ENCODE peak calls at places on chromosome 3, in five cellular contexts. One of them, this sample, is unnamed.

GRCh38 chr3:30258426-30259392 is 347.7 kb upstream of the TGFBR2 start:
- DNase-seq in osteoblast: no peak
- DNase-seq in OCI-LY7: no peak
- DNase-seq in mammary epithelial cell: no peak
- DNase-seq in keratinocyte: no peak
- DNase-seq in this sample: no peak

GRCh38 chr3:149581681-149582349 is 76.0 kb downstream of the WWTR1 start:
- DNase-seq in osteoblast: peak; percentile 55
- DNase-seq in OCI-LY7: no peak
- DNase-seq in mammary epithelial cell: peak; percentile 98
- DNase-seq in keratinocyte: peak; percentile 57
- DNase-seq in this sample: peak; percentile 91

GRCh38 chr3:114127517-114127916 is 51.3 kb downstream of the DRD3 start:
- DNase-seq in osteoblast: no peak
- DNase-seq in OCI-LY7: no peak
- DNase-seq in mammary epithelial cell: no peak
- DNase-seq in keratinocyte: no peak
- DNase-seq in this sample: no peak

GRCh38 chr3:18443670-18444596 is 18.8 kb upstream of the SATB1 start:
- DNase-seq in osteoblast: peak; percentile 89
- DNase-seq in OCI-LY7: no peak
- DNase-seq in mammary epithelial cell: no peak
- DNase-seq in keratinocyte: no peak
- DNase-seq in this sample: no peak

GRCh38 chr3:157418104-157418503 is 18.5 kb upstream of the PTX3 start:
- DNase-seq in osteoblast: no peak
- DNase-seq in OCI-LY7: no peak
- DNase-seq in mammary epithelial cell: peak; percentile 8
- DNase-seq in keratinocyte: no peak
- DNase-seq in this sample: peak; percentile 25

GRCh38 chr3:108100906-108101305 is 10.1 kb upstream of the CD47 start:
- DNase-seq in osteoblast: peak; percentile 19
- DNase-seq in OCI-LY7: peak; percentile 90
- DNase-seq in mammary epithelial cell: no peak
- DNase-seq in keratinocyte: no peak
- DNase-seq in this sample: no peak

GRCh38 chr3:171828852-171829770 is 14.0 kb upstream of the TMEM212 start:
- DNase-seq in osteoblast: no peak
- DNase-seq in OCI-LY7: no peak
- DNase-seq in mammary epithelial cell: no peak
- DNase-seq in keratinocyte: no peak
- DNase-seq in this sample: no peak

GRCh38 chr3:107044587-107045119 is 332.6 kb upstream of the CCDC54 start:
- DNase-seq in osteoblast: no peak
- DNase-seq in OCI-LY7: no peak
- DNase-seq in mammary epithelial cell: no peak
- DNase-seq in keratinocyte: no peak
- DNase-seq in this sample: no peak

GRCh38 chr3:115148142-115148790 is 1.2 kb upstream of the ZBTB20 start:
- DNase-seq in osteoblast: peak; percentile 9
- DNase-seq in OCI-LY7: no peak
- DNase-seq in mammary epithelial cell: no peak
- DNase-seq in keratinocyte: no peak
- DNase-seq in this sample: peak; percentile 8

GRCh38 chr3:10366681-10367101 is 45.8 kb upstream of the SEC13 start:
- DNase-seq in osteoblast: peak; percentile 96
- DNase-seq in OCI-LY7: no peak
- DNase-seq in mammary epithelial cell: peak; percentile 92
- DNase-seq in keratinocyte: peak; percentile 77
- DNase-seq in this sample: peak; percentile 99

GRCh38 chr3:155377861-155378260 is 84.4 kb upstream of the STRIT1 start:
- DNase-seq in osteoblast: no peak
- DNase-seq in OCI-LY7: no peak
- DNase-seq in mammary epithelial cell: no peak
- DNase-seq in keratinocyte: no peak
- DNase-seq in this sample: no peak

GRCh38 chr3:36864180-36865053 is 80.4 kb downstream of the TRANK1 start:
- DNase-seq in osteoblast: no peak
- DNase-seq in OCI-LY7: no peak
- DNase-seq in mammary epithelial cell: no peak
- DNase-seq in keratinocyte: no peak
- DNase-seq in this sample: no peak

GRCh38 chr3:69174871-69175737 is 52.7 kb upstream of the LMOD3 start:
- DNase-seq in osteoblast: peak; percentile 17
- DNase-seq in OCI-LY7: no peak
- DNase-seq in mammary epithelial cell: no peak
- DNase-seq in keratinocyte: no peak
- DNase-seq in this sample: no peak

GRCh38 chr3:196948442-196949365 is 6.4 kb upstream of the NCBP2 start:
- DNase-seq in osteoblast: peak; percentile 69
- DNase-seq in OCI-LY7: no peak
- DNase-seq in mammary epithelial cell: no peak
- DNase-seq in keratinocyte: no peak
- DNase-seq in this sample: no peak

GRCh38 chr3:150469031-150469930 is 61.2 kb downstream of the TSC22D2 start:
- DNase-seq in osteoblast: peak; percentile 81
- DNase-seq in OCI-LY7: no peak
- DNase-seq in mammary epithelial cell: peak; percentile 98
- DNase-seq in keratinocyte: peak; percentile 82
- DNase-seq in this sample: peak; percentile 98

GRCh38 chr3:18308096-18308495 is 117.0 kb downstream of the SATB1 start:
- DNase-seq in osteoblast: peak; percentile 8
- DNase-seq in OCI-LY7: no peak
- DNase-seq in mammary epithelial cell: peak; percentile 26
- DNase-seq in keratinocyte: no peak
- DNase-seq in this sample: no peak

GRCh38 chr3:140468407-140468806 is 209.5 kb upstream of the TRIM42 start:
- DNase-seq in osteoblast: no peak
- DNase-seq in OCI-LY7: no peak
- DNase-seq in mammary epithelial cell: no peak
- DNase-seq in keratinocyte: no peak
- DNase-seq in this sample: no peak

GRCh38 chr3:30520695-30521094 is 85.7 kb upstream of the TGFBR2 start:
- DNase-seq in osteoblast: no peak
- DNase-seq in OCI-LY7: no peak
- DNase-seq in mammary epithelial cell: no peak
- DNase-seq in keratinocyte: no peak
- DNase-seq in this sample: no peak

GRCh38 chr3:449711-450110 is 253.1 kb downstream of the CHL1 start:
- DNase-seq in osteoblast: no peak
- DNase-seq in OCI-LY7: no peak
- DNase-seq in mammary epithelial cell: no peak
- DNase-seq in keratinocyte: no peak
- DNase-seq in this sample: no peak

GRCh38 chr3:65377637-65378036 is 661.1 kb downstream of the MAGI1 start:
- DNase-seq in osteoblast: no peak
- DNase-seq in OCI-LY7: no peak
- DNase-seq in mammary epithelial cell: no peak
- DNase-seq in keratinocyte: no peak
- DNase-seq in this sample: no peak

DNA sequence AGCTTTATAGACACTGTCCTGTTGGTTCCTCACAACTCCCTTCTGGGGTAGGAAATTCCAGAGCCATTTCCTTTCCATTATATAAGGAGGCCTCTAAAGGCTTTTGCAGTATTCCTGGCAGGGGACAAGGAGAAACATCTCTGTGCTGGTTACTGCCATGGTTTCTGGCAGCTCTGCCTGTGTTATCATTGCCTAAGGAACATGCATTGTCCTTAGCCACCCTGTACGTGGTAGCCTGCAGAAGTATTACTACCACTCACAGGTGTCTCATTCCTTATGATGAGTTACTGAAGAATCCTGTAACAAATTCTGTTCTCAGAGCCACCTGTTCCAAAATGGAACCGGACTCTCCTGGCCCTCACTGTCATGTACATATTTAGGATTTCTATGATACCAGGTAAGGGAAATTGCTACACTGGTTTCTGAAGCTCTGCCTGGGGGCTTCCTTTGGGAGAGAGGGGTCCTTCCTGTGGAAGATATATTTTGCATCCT is 58.0 kb downstream of the UMPS start:
- DNase-seq in osteoblast: peak; percentile 4
- DNase-seq in OCI-LY7: no peak
- DNase-seq in mammary epithelial cell: no peak
- DNase-seq in keratinocyte: no peak
- DNase-seq in this sample: no peak
- H3K4me2 ChIP-seq in osteoblast: no peak overlapping the region
- H3K4me2 ChIP-seq in OCI-LY7: no peak overlapping the region
- H3K4me2 ChIP-seq in mammary epithelial cell: no peak overlapping the region
- H3K4me2 ChIP-seq in keratinocyte: no peak overlapping the region
- H3K4me2 ChIP-seq in this sample: no peak overlapping the region

GRCh38 chr3:53244281-53244680 is 11.5 kb downstream of the TKT start:
- DNase-seq in osteoblast: no peak
- DNase-seq in OCI-LY7: no peak
- DNase-seq in mammary epithelial cell: no peak
- DNase-seq in keratinocyte: no peak
- DNase-seq in this sample: no peak

GRCh38 chr3:53242642-53243041 is 13.2 kb downstream of the TKT start:
- DNase-seq in osteoblast: peak; percentile 81
- DNase-seq in OCI-LY7: no peak
- DNase-seq in mammary epithelial cell: no peak
- DNase-seq in keratinocyte: no peak
- DNase-seq in this sample: no peak

GRCh38 chr3:53242155-53242554 is 13.7 kb downstream of the TKT start:
- DNase-seq in osteoblast: peak; percentile 71
- DNase-seq in OCI-LY7: no peak
- DNase-seq in mammary epithelial cell: no peak
- DNase-seq in keratinocyte: no peak
- DNase-seq in this sample: no peak

GRCh38 chr3:53243785-53244184 is 12.0 kb downstream of the TKT start:
- DNase-seq in osteoblast: no peak
- DNase-seq in OCI-LY7: no peak
- DNase-seq in mammary epithelial cell: no peak
- DNase-seq in keratinocyte: no peak
- DNase-seq in this sample: no peak

GRCh38 chr3:53243165-53243564 is 12.7 kb downstream of the TKT start:
- DNase-seq in osteoblast: peak; percentile 94
- DNase-seq in OCI-LY7: no peak
- DNase-seq in mammary epithelial cell: no peak
- DNase-seq in keratinocyte: no peak
- DNase-seq in this sample: peak; percentile 53
- H3K79me2 ChIP-seq in osteoblast: peaks cover 96% of the 10 kb centered on the region
- H3K79me2 ChIP-seq in OCI-LY7: peaks cover 66% of the 10 kb centered on the region
- H3K79me2 ChIP-seq in mammary epithelial cell: peaks cover 99% of the 10 kb centered on the region
- H3K79me2 ChIP-seq in keratinocyte: peaks cover 84% of the 10 kb centered on the region
- H3K79me2 ChIP-seq in this sample: peaks cover 88% of the 10 kb centered on the region

DNA sequence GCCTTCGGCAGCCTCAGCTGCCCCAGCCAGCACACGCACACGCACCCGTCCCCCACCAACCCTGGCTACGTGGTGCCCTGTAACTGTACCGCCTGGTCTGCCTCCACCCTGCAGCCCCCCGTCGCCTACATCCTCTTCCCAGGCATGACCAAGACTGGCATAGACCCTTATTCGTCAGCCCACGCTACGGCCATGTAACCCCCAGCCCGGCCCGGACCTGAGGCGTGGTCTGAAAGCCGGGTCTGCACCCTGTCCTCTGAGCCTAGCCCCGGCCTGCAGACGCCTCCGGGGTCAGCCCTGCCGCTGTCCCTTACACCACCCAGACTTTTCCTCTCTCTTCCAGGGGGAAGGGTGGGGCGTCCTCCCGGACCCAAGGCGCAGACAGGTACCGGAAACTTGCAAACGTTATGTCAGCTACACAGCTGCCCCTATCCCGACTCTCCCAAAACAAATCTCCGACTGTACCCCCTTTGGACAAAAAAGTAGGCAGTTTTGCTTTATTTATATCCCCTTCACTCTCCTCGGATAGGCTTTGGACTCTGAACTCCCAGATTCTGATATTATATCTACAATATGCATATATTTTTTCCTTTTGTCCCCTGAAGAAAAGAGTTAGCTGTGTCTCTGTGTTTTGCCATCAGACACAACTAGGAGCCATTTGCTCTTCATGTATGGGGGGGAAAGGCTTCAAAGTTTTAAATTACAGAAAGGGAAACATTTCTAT is 1.4 kb downstream of the SOX14 start:
- DNase-seq in osteoblast: peak; percentile 42
- DNase-seq in OCI-LY7: no peak
- DNase-seq in mammary epithelial cell: no peak
- DNase-seq in keratinocyte: no peak
- DNase-seq in this sample: no peak
- H3K9me3 ChIP-seq in osteoblast: no peaks in the 10 kb centered on the region
- H3K9me3 ChIP-seq in OCI-LY7: no peaks in the 10 kb centered on the region
- H3K9me3 ChIP-seq in mammary epithelial cell: no peaks in the 10 kb centered on the region
- H3K9me3 ChIP-seq in keratinocyte: no peaks in the 10 kb centered on the region
- H3K9me3 ChIP-seq in this sample: peaks cover 2% of the 10 kb centered on the region

GRCh38 chr3:99625237-99625622 is 13.2 kb upstream of the COL8A1 start:
- DNase-seq in osteoblast: no peak
- DNase-seq in OCI-LY7: no peak
- DNase-seq in mammary epithelial cell: no peak
- DNase-seq in keratinocyte: no peak
- DNase-seq in this sample: no peak

GRCh38 chr3:99627062-99627826 is 11.2 kb upstream of the COL8A1 start:
- DNase-seq in osteoblast: peak; percentile 68
- DNase-seq in OCI-LY7: no peak
- DNase-seq in mammary epithelial cell: peak; percentile 18
- DNase-seq in keratinocyte: no peak
- DNase-seq in this sample: no peak

GRCh38 chr3:99625643-99626414 is 12.6 kb upstream of the COL8A1 start:
- DNase-seq in osteoblast: peak; percentile 39
- DNase-seq in OCI-LY7: no peak
- DNase-seq in mammary epithelial cell: no peak
- DNase-seq in keratinocyte: no peak
- DNase-seq in this sample: no peak

GRCh38 chr3:99624536-99625236 is 13.7 kb upstream of the COL8A1 start:
- DNase-seq in osteoblast: no peak
- DNase-seq in OCI-LY7: no peak
- DNase-seq in mammary epithelial cell: peak; percentile 21
- DNase-seq in keratinocyte: no peak
- DNase-seq in this sample: no peak

DNA sequence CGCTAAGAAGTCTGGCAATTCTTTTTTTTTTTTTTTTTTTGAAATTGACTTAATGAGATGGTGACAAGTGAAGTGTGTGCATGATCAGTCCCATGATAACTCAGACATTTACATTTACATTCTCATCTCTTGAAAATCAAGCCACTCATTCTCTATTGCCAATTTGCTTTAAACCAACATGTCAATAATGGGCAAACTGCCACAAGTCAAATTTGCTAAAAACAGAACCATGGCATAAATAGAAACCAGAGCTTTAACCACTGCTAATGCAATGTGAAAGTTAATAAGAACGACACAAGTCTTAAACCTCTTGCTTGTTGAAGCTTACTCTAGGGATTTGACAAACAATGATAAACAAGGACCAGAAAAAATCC is 12.0 kb upstream of the COL8A1 start:
- DNase-seq in osteoblast: no peak
- DNase-seq in OCI-LY7: no peak
- DNase-seq in mammary epithelial cell: no peak
- DNase-seq in keratinocyte: no peak
- DNase-seq in this sample: no peak
- H3K4me2 ChIP-seq in osteoblast: no peak overlapping the region
- H3K4me2 ChIP-seq in OCI-LY7: no peak overlapping the region
- H3K4me2 ChIP-seq in mammary epithelial cell: no peak overlapping the region
- H3K4me2 ChIP-seq in keratinocyte: no peak overlapping the region
- H3K4me2 ChIP-seq in this sample: no peak overlapping the region

GRCh38 chr3:71511446-71511845 is 72.1 kb downstream of the FOXP1 start:
- DNase-seq in osteoblast: no peak
- DNase-seq in OCI-LY7: no peak
- DNase-seq in mammary epithelial cell: no peak
- DNase-seq in keratinocyte: no peak
- DNase-seq in this sample: no peak
- H3K79me2 ChIP-seq in osteoblast: peaks cover 76% of the 10 kb centered on the region
- H3K79me2 ChIP-seq in OCI-LY7: peaks cover 63% of the 10 kb centered on the region
- H3K79me2 ChIP-seq in mammary epithelial cell: peaks cover 13% of the 10 kb centered on the region
- H3K79me2 ChIP-seq in keratinocyte: no peaks in the 10 kb centered on the region
- H3K79me2 ChIP-seq in this sample: peaks cover 80% of the 10 kb centered on the region

This sample was measured in astrocyte.